ENCODE peak calls at places on chromosome 22, in five cellular contexts. I is GM12892, R is SK-N-SH, V is H1, M is K562. W is an unnamed sample.

GRCh38 chr22:47390026-47390970 is 627.8 kb downstream of the TBC1D22A start:
- DNase-seq in V (no peak), R (no peak), M (no peak), I (no peak), W (no peak)

GRCh38 chr22:38267086-38267485 is 5.7 kb downstream of the TMEM184B start:
- DNase-seq in R (no peak), M (peak; percentile 60), I (no peak), V (no peak), W (no peak)

GRCh38 chr22:47629791-47630655 is 867.6 kb downstream of the TBC1D22A start:
- DNase-seq in V (no peak), M (no peak), I (no peak), R (no peak), W (no peak)

GRCh38 chr22:41401781-41402648 is 20.3 kb downstream of the TEF start:
- DNase-seq in M (no peak), I (no peak), V (no peak), R (peak; percentile 81), W (no peak)

GRCh38 chr22:39132871-39133524 is 19.5 kb downstream of the CBX7 start:
- DNase-seq in R (no peak), I (no peak), V (no peak), M (no peak), W (no peak)

GRCh38 chr22:37418627-37419369 is 8.5 kb downstream of the ELFN2 start:
- DNase-seq in I (no peak), V (no peak), M (no peak), R (no peak), W (no peak)

GRCh38 chr22:38569181-38569971 is 607 bp downstream of the DMC1 start:
- DNase-seq in M (peak; percentile 16), R (peak; percentile 7), V (peak; percentile 80), I (peak; percentile 26), W (peak; percentile 15)

GRCh38 chr22:41574847-41575381 is 14.1 kb downstream of the CSDC2 start:
- DNase-seq in M (no peak), I (no peak), V (no peak), R (no peak), W (no peak)

GRCh38 chr22:36432592-36433317 is 45.0 kb upstream of the MYH9 start:
- DNase-seq in R (no peak), I (no peak), M (no peak), V (no peak), W (no peak)

GRCh38 chr22:31036671-31037550 is 44.2 kb upstream of the SMTN start:
- DNase-seq in M (no peak), R (no peak), I (no peak), V (no peak), W (no peak)
- TF ChIP-seq TAF1 in M (no peak), R (no peak), I (no peak), V (no peak), W (no peak)

DNA sequence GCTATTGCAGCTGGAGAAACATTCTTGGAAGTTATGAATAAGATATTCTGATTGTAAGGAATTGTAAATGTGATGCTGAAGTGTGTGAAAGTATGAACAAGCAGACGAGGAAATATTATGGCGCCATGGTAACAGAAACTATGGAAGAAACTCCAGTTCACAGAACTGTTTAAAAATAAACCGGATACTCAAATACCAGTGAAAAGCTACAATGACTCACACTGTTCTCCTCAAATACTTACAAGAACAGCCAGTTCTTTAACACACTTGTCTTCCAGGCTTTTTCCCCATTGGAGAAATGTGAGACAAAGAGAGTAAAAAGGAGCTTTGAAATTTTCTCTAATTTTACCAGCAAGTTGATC is 76.7 kb upstream of the ARFGAP3 start:
- DNase-seq in M (no peak), V (no peak), I (no peak), R (no peak), W (no peak)
- TF ChIP-seq TAF1 in M (no peak), V (no peak), I (no peak), R (no peak), W (no peak)

DNA sequence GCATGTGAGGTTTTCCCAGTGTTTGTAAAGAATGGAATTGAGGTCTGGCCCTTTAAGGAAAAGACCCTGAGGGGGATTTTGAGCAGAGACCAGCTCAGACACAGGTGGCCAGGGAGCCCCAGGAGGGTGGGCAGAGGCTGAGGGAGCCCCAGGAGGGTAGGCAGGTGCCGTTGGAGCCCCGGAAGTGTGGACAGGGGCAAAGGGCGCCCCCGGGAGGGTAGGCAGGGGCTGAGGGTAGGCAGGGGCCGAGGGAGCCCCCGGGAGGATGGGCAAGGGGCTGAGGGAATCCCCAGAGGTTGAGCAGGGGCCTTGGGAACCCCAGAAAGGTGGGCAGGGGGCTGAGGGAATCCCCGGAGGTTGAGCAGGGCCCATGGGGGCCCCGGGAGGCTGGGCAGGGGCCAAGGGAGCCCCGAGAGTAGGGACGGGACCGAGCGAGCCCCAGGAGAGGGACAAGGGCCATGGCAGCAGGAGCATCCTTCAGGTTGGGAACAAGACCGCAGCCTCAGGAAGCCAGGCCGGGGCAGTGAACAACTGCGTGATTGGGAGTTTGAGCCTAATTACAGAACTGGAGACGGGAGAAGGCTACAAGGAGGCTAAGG is 292.0 kb downstream of the BRD1 start:
- DNase-seq in V (no peak), M (no peak), I (no peak), R (no peak), W (no peak)
- TF ChIP-seq TAF1 in V (no peak), M (no peak), I (no peak), R (no peak), W (no peak)

DNA sequence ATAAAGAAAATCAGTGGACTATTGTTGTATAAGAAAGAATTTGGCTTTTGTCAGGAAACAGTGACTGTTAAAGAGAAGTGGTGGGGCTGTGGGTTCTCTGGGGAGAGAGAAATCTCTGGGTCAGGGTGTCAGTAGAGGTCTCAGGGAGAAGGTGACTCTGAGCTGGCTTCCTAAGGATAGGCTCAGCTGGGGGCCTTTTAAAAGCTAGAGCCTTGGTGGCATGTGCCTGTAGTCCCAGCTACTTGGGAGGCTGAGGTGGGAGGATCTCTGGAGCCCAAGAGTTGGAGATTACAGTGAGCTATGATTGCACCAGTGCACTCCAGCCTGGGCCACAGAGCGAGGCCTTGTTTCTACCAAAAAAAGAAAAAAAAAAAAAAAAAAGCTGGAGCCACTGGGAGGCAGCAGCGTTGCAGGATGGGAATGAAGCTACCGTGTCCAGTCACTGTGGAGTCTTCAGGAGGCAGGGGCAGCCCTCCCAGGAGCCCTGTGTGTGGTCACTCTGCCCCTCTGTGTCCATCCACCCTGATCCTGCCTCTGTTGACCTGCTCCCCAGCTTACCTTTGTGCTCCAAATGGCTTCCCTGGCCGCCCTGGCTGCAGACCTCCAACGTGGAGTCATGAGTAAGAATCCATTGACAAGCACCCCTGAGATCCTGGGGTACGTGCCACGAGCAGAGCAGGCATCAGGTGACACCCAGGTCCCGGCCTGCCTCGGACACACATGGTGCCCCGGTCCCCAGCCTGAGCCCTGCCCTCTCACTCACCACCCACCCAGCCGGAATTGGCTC is 5.4 kb upstream of the MIF start:
- DNase-seq in V (no peak), M (peak; percentile 42), I (no peak), R (peak; percentile 55), W (no peak)
- TF ChIP-seq TAF1 in V (no peak), M (no peak), I (no peak), R (no peak), W (no peak)

GRCh38 chr22:19853879-19854777 is 546 bp downstream of the GNB1L start:
- DNase-seq in V (peak; percentile 51), I (no peak), M (peak; percentile 68), R (no peak), W (no peak)
- TF ChIP-seq TAF1 in V (no peak), I (no peak), M (no peak), R (no peak), W (no peak)

GRCh38 chr22:29704528-29705285 is 15.1 kb upstream of the CABP7 start:
- DNase-seq in V (no peak), R (peak; percentile 89), M (no peak), I (no peak), W (no peak)
- TF ChIP-seq TAF1 in V (no peak), R (no peak), M (no peak), I (no peak), W (no peak)

GRCh38 chr22:50714150-50714549 is 23.9 kb upstream of the ACR start:
- DNase-seq in R (no peak), M (no peak), V (no peak), I (no peak), W (no peak)

GRCh38 chr22:50713008-50713385 is 25.0 kb upstream of the ACR start:
- DNase-seq in M (no peak), I (no peak), R (no peak), V (no peak), W (no peak)

GRCh38 chr22:50712341-50713007 is 25.5 kb upstream of the ACR start:
- DNase-seq in R (no peak), V (no peak), I (no peak), M (no peak), W (no peak)

GRCh38 chr22:50714631-50715179 is 23.3 kb upstream of the ACR start:
- DNase-seq in M (no peak), V (no peak), I (no peak), R (no peak), W (no peak)

DNA sequence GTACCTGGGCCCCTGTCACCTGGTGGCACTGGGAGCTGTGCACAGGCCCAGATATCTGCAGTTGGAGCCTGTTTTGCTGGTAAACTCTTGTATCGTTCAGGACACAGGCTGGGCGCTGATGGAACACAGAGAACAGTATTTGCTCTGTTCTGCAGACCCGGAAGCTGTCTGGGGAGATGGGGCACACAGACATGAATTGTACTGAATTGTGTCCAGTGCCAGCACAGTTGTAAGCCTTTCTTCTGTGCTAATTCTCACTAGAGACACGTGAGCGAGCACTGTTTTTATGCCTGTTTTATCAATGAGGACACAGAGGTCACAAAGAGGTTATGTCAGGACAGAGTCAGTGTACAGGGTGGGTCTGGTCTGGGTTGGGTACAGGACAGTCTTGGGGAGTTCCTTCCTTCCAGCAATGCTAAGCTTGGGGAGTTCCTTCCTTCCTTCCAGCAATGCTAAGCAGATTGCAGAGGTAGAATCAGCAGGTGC is 24.4 kb upstream of the ACR start:
- DNase-seq in I (no peak), R (no peak), V (no peak), M (no peak), W (no peak)
- TF ChIP-seq TAF1 in I (no peak), R (no peak), V (no peak), M (no peak), W (no peak)

DNA sequence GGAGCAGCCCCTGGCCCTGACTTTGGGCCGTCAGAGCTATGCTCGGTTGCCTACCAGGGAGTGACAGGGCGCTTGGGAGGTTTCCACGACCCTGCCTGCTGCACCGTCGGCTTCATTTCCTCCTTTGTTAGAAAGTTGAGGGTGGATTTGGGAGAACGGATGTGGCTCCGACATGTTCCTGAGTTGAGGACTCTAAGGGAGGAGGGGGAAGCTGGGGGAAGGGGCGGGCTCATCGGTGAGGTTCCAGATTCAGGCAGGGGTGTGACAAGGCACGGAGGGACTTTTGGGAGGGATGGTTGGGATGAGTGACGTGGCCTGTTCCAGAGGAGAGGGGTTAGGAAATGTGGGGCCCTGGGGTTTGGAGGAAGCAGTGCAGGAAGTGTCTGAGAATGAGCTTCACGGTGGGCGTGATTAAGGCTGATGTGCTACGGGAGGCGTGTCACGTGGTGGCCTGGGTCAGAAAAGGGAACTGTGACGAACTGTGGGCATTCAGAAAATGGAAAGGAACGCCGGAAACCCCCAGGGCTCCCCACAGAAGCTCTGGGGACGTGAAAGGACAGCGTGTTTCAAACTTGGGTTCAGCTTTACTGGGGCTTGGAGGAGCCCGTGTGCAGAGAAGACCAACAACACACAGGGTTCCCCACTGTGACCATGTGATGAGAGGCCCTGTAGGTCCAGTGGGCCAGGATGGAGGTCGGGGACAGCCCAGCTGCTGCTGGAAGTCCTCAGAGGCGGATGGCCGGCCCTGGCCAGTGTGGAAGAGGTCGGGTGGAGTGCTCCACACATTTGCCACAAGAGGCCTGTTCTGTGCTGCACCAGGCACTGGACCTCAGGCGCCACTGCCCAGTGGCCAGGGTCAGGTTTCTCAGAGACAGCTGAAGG is 2.8 kb downstream of the PARVB start:
- DNase-seq in I (peak; percentile 81), R (no peak), M (peak; percentile 62), V (no peak), W (peak; percentile 76)
- TF ChIP-seq TAF1 in I (peak; percentile 48), R (no peak), M (peak; percentile 14), V (no peak), W (peak; percentile 89)

GRCh38 chr22:20652582-20652981 is 121.3 kb upstream of the SERPIND1 start:
- DNase-seq in M (no peak), V (no peak), I (no peak), R (no peak), W (no peak)
- TF ChIP-seq TAF1 in M (no peak), V (no peak), I (no peak), R (no peak), W (no peak)

W was measured in GM12891.